ENCODE peak calls at places on chromosomes 12 and 14, in six cellular contexts. H, W, S, A, X and L are unnamed samples.

GRCh38 chr12:28127455-28127854 is 62.8 kb upstream of the CCDC91 start:
- DNase-seq in H (no peak), W (no peak), S (no peak), A (no peak), X (no peak), L (no peak)

GRCh38 chr14:73944432-73945158 is 5.3 kb downstream of the FAM161B start:
- DNase-seq in H (no peak), W (no peak), S (no peak), A (no peak), X (no peak), L (no peak)

GRCh38 chr12:116774020-116774419 is 35.9 kb downstream of the RNFT2 start:
- DNase-seq in H (no peak), W (no peak), S (no peak), A (no peak), X (no peak), L (no peak)

GRCh38 chr12:459050-459429 is 699 bp upstream of the B4GALNT3 start:
- DNase-seq in H (no peak), W (no peak), S (no peak), A (no peak), X (no peak), L (no peak)

GRCh38 chr12:68378859-68379628 is 46.9 kb upstream of the MDM1 start:
- DNase-seq in H (no peak), W (no peak), S (no peak), A (no peak), X (no peak), L (no peak)

GRCh38 chr12:122205590-122205925 is 2.0 kb downstream of the B3GNT4 start:
- DNase-seq in H (no peak), W (no peak), S (no peak), A (no peak), X (no peak), L (no peak)

GRCh38 chr12:28563286-28563685 is 373.0 kb downstream of the CCDC91 start:
- DNase-seq in H (peak; percentile 12), W (no peak), S (no peak), A (no peak), X (no peak), L (no peak)

GRCh38 chr14:102675396-102675795 is 82.9 kb downstream of the RCOR1 start:
- DNase-seq in H (no peak), W (no peak), S (no peak), A (no peak), X (no peak), L (no peak)

GRCh38 chr12:112900298-112901145 is 6.2 kb upstream of the OAS1 start:
- DNase-seq in H (peak; percentile 86), W (peak; percentile 4), S (peak; percentile 27), A (peak; percentile 74), X (peak; percentile 42), L (peak; percentile 17)

GRCh38 chr12:51009038-51009437 is 17.1 kb downstream of the SLC11A2 start:
- DNase-seq in H (no peak), W (no peak), S (no peak), A (no peak), X (no peak), L (no peak)

GRCh38 chr14:55705651-55706340 is 125.8 kb downstream of the KTN1 start:
- DNase-seq in H (no peak), W (no peak), S (no peak), A (no peak), X (no peak), L (no peak)

GRCh38 chr14:55706893-55707292 is 126.9 kb downstream of the KTN1 start:
- DNase-seq in H (no peak), W (no peak), S (peak; percentile 31), A (no peak), X (no peak), L (no peak)

GRCh38 chr14:55707365-55707804 is 127.4 kb downstream of the KTN1 start:
- DNase-seq in H (peak; percentile 31), W (no peak), S (peak; percentile 76), A (no peak), X (peak; percentile 70), L (no peak)

GRCh38 chr14:55704654-55705053 is 124.6 kb downstream of the KTN1 start:
- DNase-seq in H (no peak), W (no peak), S (no peak), A (no peak), X (no peak), L (no peak)

DNA sequence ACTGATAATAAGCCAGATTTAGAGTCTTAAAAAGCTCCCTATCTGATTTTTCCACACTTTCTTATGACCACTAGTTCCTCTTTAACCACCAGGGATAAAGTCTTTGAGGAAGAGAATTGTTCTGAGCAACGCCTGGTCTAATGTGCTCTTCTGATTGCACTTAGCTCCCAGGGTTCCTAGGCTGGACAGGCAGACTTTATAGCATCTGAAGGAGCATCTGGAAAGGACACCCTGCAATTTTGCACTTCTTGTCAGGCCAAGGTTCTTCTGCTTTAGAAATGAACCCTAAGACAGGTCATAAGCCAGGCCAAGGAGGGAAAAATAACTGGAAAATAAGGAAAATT is 126.3 kb downstream of the KTN1 start:
- DNase-seq in H (no peak), W (no peak), S (no peak), A (no peak), X (no peak), L (no peak)
- H2BK15ac ChIP-seq in H (no peak overlapping the region), W (no peak overlapping the region), S (no peak overlapping the region), A (no peak overlapping the region), X (no peak overlapping the region), L (no peak overlapping the region)

DNA sequence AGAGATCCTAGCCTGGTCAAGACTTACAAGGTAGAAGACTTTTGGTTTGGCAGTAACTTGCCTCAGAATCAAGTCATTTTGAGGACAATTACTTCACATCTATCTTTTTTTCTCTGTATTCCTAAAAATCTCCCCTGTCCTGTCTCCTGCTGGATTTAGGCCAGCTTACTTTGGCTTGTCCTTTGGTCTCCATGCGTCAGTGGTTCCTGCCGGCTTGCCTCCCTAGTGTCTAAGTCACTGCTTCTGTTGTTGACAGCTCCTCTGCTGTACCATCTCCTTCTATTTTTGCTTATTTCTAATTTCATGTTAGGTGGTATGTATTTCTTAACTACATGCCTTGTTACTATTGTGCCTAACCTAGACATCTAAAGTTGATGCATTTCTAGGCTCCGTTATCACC is 39.7 kb upstream of the FBLN5 start:
- DNase-seq in H (no peak), W (no peak), S (no peak), A (no peak), X (no peak), L (no peak)
- H2BK15ac ChIP-seq in H (no peak overlapping the region), W (no peak overlapping the region), S (no peak overlapping the region), A (no peak overlapping the region), X (no peak overlapping the region), L (no peak overlapping the region)

GRCh38 chr12:129706716-129707115 is 197.1 kb downstream of the TMEM132D start:
- DNase-seq in H (no peak), W (no peak), S (no peak), A (no peak), X (no peak), L (no peak)
- H2BK15ac ChIP-seq in H (no peak overlapping the region), W (no peak overlapping the region), S (no peak overlapping the region), A (no peak overlapping the region), X (no peak overlapping the region), L (no peak overlapping the region)

DNA sequence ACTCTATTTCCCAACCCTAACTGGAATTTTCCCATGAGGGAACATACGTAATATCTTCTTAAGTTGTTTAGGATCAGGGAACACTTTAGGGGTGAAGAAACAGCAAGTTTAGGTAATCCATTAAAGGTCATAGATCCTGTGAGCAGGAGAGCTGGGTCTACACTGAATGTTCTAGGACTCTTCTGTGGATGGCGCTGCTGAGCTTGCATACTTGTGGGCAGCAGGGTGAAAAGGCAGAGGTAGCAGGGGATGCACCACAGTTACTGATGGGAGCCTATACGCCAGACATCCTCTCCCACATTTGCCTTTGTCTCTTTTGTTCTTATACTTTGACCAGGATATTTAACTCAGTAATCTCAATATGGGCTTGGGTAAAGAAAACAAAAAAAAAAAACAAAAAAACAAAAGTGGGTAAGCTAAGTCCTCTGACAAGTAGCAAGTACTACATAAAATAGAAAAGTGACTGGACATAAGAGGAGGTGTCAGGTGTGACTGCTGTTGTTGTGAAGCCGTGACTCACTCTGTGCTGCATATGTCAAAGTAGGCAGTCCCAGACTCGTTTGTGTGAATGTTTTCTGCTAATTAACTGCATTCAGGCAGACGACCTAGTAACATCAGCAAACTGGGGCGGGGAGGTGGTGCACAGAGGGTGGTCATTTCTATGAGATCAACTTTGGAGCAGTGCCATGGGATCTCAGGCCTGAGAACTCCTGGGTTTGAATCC is 31.6 kb downstream of the NEUROD4 start:
- DNase-seq in H (no peak), W (no peak), S (no peak), A (peak; percentile 46), X (no peak), L (no peak)
- H2BK15ac ChIP-seq in H (no peak overlapping the region), W (no peak overlapping the region), S (no peak overlapping the region), A (no peak overlapping the region), X (no peak overlapping the region), L (no peak overlapping the region)

GRCh38 chr12:93093243-93093642 is 164.1 kb upstream of the EEA1 start:
- DNase-seq in H (no peak), W (no peak), S (no peak), A (no peak), X (no peak), L (no peak)

GRCh38 chr12:93090768-93091172 is 161.7 kb upstream of the EEA1 start:
- DNase-seq in H (no peak), W (no peak), S (peak; percentile 88), A (no peak), X (peak; percentile 53), L (no peak)

GRCh38 chr12:93089805-93090569 is 160.9 kb upstream of the EEA1 start:
- DNase-seq in H (no peak), W (no peak), S (peak; percentile 99), A (no peak), X (peak; percentile 89), L (no peak)

GRCh38 chr12:93091851-93092558 is 162.9 kb upstream of the EEA1 start:
- DNase-seq in H (no peak), W (no peak), S (no peak), A (no peak), X (no peak), L (no peak)

GRCh38 chr12:93092559-93092945 is 163.5 kb upstream of the EEA1 start:
- DNase-seq in H (no peak), W (no peak), S (no peak), A (no peak), X (no peak), L (no peak)
- H2BK15ac ChIP-seq in H (no peak overlapping the region), W (no peak overlapping the region), S (peak overlapping the region; percentile 42), A (no peak overlapping the region), X (no peak overlapping the region), L (no peak overlapping the region)

GRCh38 chr14:50944647-50945413 is 547 bp upstream of the PYGL start:
- DNase-seq in H (no peak), W (no peak), S (peak; percentile 35), A (no peak), X (peak; percentile 57), L (no peak)
- H2BK15ac ChIP-seq in H (no peak overlapping the region), W (no peak overlapping the region), S (peak overlapping the region; percentile 33), A (no peak overlapping the region), X (no peak overlapping the region), L (no peak overlapping the region)

DNA sequence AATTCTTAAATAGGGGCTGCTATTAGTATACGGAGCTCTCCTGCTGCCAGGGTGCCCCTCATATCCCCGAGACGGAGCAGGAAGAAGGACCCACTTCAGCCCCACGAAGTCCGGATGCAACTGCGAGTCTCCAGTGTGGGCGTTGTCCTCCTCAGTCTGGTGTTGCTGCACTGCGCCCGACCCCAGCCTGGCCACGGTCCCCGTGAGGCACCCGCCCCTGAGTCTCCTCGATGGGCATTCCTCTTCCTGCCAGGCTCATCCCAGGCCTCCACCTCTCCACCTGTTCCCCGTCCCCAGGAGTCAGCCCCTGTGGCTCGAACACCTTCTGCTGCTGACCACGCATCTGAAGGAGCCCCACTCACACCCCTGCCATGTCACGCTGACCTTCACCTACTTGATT is 68.1 kb upstream of the SFSWAP start:
- DNase-seq in H (no peak), W (no peak), S (no peak), A (peak; percentile 22), X (no peak), L (no peak)
- H2BK15ac ChIP-seq in H (no peak overlapping the region), W (no peak overlapping the region), S (no peak overlapping the region), A (no peak overlapping the region), X (no peak overlapping the region), L (no peak overlapping the region)

GRCh38 chr12:86959766-86960458 is 703.7 kb upstream of the MGAT4C start:
- DNase-seq in H (no peak), W (no peak), S (no peak), A (no peak), X (no peak), L (no peak)
- H2BK15ac ChIP-seq in H (no peak overlapping the region), W (no peak overlapping the region), S (no peak overlapping the region), A (no peak overlapping the region), X (no peak overlapping the region), L (no peak overlapping the region)